ENCODE peak calls at places on chromosomes 4 and X, in seven cellular contexts. One of them, this sample, is unnamed.

GRCh38 chrX:38570396-38570795 is 9.1 kb downstream of the TSPAN7 start:
- DNase-seq in A549: no peak
- DNase-seq in dorsolateral prefrontal cortex: no peak
- DNase-seq in tibial artery: no peak
- DNase-seq in stimulated activated effector memory CD8-positive, alpha-beta T cell treated with anti-CD3 and anti-CD28 coated beads, Interleukin-12 subunit alpha, Interleukin-12 subunit beta, amount 100 ng/mL, for 72 hours: no peak
- DNase-seq in NCI-H1436 treated with DMSO at 0.1 percent for 48 hours: no peak
- DNase-seq in activated gamma-delta T cell treated with anti-CD3 and anti-CD28 coated beads, Interleukin-2, amount 50 U/mL, for 16 hours: no peak
- DNase-seq in this sample: no peak

GRCh38 chrX:24124227-24124799 is 25.2 kb upstream of the ZFX start:
- DNase-seq in dorsolateral prefrontal cortex: no peak
- DNase-seq in A549: no peak
- DNase-seq in NCI-H1436 treated with DMSO at 0.1 percent for 48 hours: no peak
- DNase-seq in activated gamma-delta T cell treated with anti-CD3 and anti-CD28 coated beads, Interleukin-2, amount 50 U/mL, for 16 hours: no peak
- DNase-seq in tibial artery: no peak
- DNase-seq in stimulated activated effector memory CD8-positive, alpha-beta T cell treated with anti-CD3 and anti-CD28 coated beads, Interleukin-12 subunit alpha, Interleukin-12 subunit beta, amount 100 ng/mL, for 72 hours: no peak
- DNase-seq in this sample: no peak

GRCh38 chr4:66558651-66559050 is 888.4 kb upstream of the EPHA5 start:
- DNase-seq in A549: no peak
- DNase-seq in activated gamma-delta T cell treated with anti-CD3 and anti-CD28 coated beads, Interleukin-2, amount 50 U/mL, for 16 hours: no peak
- DNase-seq in dorsolateral prefrontal cortex: no peak
- DNase-seq in stimulated activated effector memory CD8-positive, alpha-beta T cell treated with anti-CD3 and anti-CD28 coated beads, Interleukin-12 subunit alpha, Interleukin-12 subunit beta, amount 100 ng/mL, for 72 hours: no peak
- DNase-seq in tibial artery: no peak
- DNase-seq in NCI-H1436 treated with DMSO at 0.1 percent for 48 hours: no peak
- DNase-seq in this sample: no peak

GRCh38 chr4:972651-973424 is 531 bp downstream of the DGKQ start:
- DNase-seq in dorsolateral prefrontal cortex: no peak
- DNase-seq in tibial artery: no peak
- DNase-seq in A549: peak; percentile 22
- DNase-seq in NCI-H1436 treated with DMSO at 0.1 percent for 48 hours: no peak
- DNase-seq in stimulated activated effector memory CD8-positive, alpha-beta T cell treated with anti-CD3 and anti-CD28 coated beads, Interleukin-12 subunit alpha, Interleukin-12 subunit beta, amount 100 ng/mL, for 72 hours: peak; percentile 36
- DNase-seq in activated gamma-delta T cell treated with anti-CD3 and anti-CD28 coated beads, Interleukin-2, amount 50 U/mL, for 16 hours: peak; percentile 49
- DNase-seq in this sample: no peak

GRCh38 chr4:187224560-187224959 is 500.9 kb upstream of the FAT1 start:
- DNase-seq in tibial artery: no peak
- DNase-seq in dorsolateral prefrontal cortex: no peak
- DNase-seq in A549: no peak
- DNase-seq in NCI-H1436 treated with DMSO at 0.1 percent for 48 hours: no peak
- DNase-seq in stimulated activated effector memory CD8-positive, alpha-beta T cell treated with anti-CD3 and anti-CD28 coated beads, Interleukin-12 subunit alpha, Interleukin-12 subunit beta, amount 100 ng/mL, for 72 hours: no peak
- DNase-seq in activated gamma-delta T cell treated with anti-CD3 and anti-CD28 coated beads, Interleukin-2, amount 50 U/mL, for 16 hours: no peak
- DNase-seq in this sample: no peak

GRCh38 chr4:3781193-3781886 is 15.2 kb downstream of the ADRA2C start:
- DNase-seq in activated gamma-delta T cell treated with anti-CD3 and anti-CD28 coated beads, Interleukin-2, amount 50 U/mL, for 16 hours: no peak
- DNase-seq in stimulated activated effector memory CD8-positive, alpha-beta T cell treated with anti-CD3 and anti-CD28 coated beads, Interleukin-12 subunit alpha, Interleukin-12 subunit beta, amount 100 ng/mL, for 72 hours: no peak
- DNase-seq in A549: peak; percentile 25
- DNase-seq in dorsolateral prefrontal cortex: no peak
- DNase-seq in tibial artery: no peak
- DNase-seq in NCI-H1436 treated with DMSO at 0.1 percent for 48 hours: no peak
- DNase-seq in this sample: no peak

GRCh38 chrX:154748712-154749339 is 2.1 kb downstream of the GAB3 start:
- DNase-seq in NCI-H1436 treated with DMSO at 0.1 percent for 48 hours: peak; percentile 7
- DNase-seq in stimulated activated effector memory CD8-positive, alpha-beta T cell treated with anti-CD3 and anti-CD28 coated beads, Interleukin-12 subunit alpha, Interleukin-12 subunit beta, amount 100 ng/mL, for 72 hours: no peak
- DNase-seq in activated gamma-delta T cell treated with anti-CD3 and anti-CD28 coated beads, Interleukin-2, amount 50 U/mL, for 16 hours: peak; percentile 33
- DNase-seq in dorsolateral prefrontal cortex: no peak
- DNase-seq in tibial artery: no peak
- DNase-seq in A549: peak; percentile 56
- DNase-seq in this sample: no peak

GRCh38 chrX:48890296-48890925 is 7.2 kb downstream of the TIMM17B start:
- DNase-seq in NCI-H1436 treated with DMSO at 0.1 percent for 48 hours: no peak
- DNase-seq in A549: no peak
- DNase-seq in tibial artery: no peak
- DNase-seq in activated gamma-delta T cell treated with anti-CD3 and anti-CD28 coated beads, Interleukin-2, amount 50 U/mL, for 16 hours: no peak
- DNase-seq in dorsolateral prefrontal cortex: no peak
- DNase-seq in stimulated activated effector memory CD8-positive, alpha-beta T cell treated with anti-CD3 and anti-CD28 coated beads, Interleukin-12 subunit alpha, Interleukin-12 subunit beta, amount 100 ng/mL, for 72 hours: no peak
- DNase-seq in this sample: no peak

GRCh38 chr4:142959156-142959555 is 113.1 kb upstream of the INPP4B start:
- DNase-seq in activated gamma-delta T cell treated with anti-CD3 and anti-CD28 coated beads, Interleukin-2, amount 50 U/mL, for 16 hours: no peak
- DNase-seq in dorsolateral prefrontal cortex: no peak
- DNase-seq in NCI-H1436 treated with DMSO at 0.1 percent for 48 hours: no peak
- DNase-seq in tibial artery: no peak
- DNase-seq in stimulated activated effector memory CD8-positive, alpha-beta T cell treated with anti-CD3 and anti-CD28 coated beads, Interleukin-12 subunit alpha, Interleukin-12 subunit beta, amount 100 ng/mL, for 72 hours: no peak
- DNase-seq in A549: no peak
- DNase-seq in this sample: no peak

GRCh38 chr4:114941522-114941921 is 171.9 kb downstream of the NDST4 start:
- DNase-seq in NCI-H1436 treated with DMSO at 0.1 percent for 48 hours: no peak
- DNase-seq in A549: no peak
- DNase-seq in stimulated activated effector memory CD8-positive, alpha-beta T cell treated with anti-CD3 and anti-CD28 coated beads, Interleukin-12 subunit alpha, Interleukin-12 subunit beta, amount 100 ng/mL, for 72 hours: no peak
- DNase-seq in dorsolateral prefrontal cortex: no peak
- DNase-seq in tibial artery: no peak
- DNase-seq in activated gamma-delta T cell treated with anti-CD3 and anti-CD28 coated beads, Interleukin-2, amount 50 U/mL, for 16 hours: no peak
- DNase-seq in this sample: no peak

GRCh38 chrX:14753436-14753835 is 119.4 kb downstream of the FANCB start:
- DNase-seq in A549: no peak
- DNase-seq in dorsolateral prefrontal cortex: no peak
- DNase-seq in tibial artery: no peak
- DNase-seq in NCI-H1436 treated with DMSO at 0.1 percent for 48 hours: no peak
- DNase-seq in activated gamma-delta T cell treated with anti-CD3 and anti-CD28 coated beads, Interleukin-2, amount 50 U/mL, for 16 hours: no peak
- DNase-seq in stimulated activated effector memory CD8-positive, alpha-beta T cell treated with anti-CD3 and anti-CD28 coated beads, Interleukin-12 subunit alpha, Interleukin-12 subunit beta, amount 100 ng/mL, for 72 hours: no peak
- DNase-seq in this sample: no peak

GRCh38 chr4:98448923-98449322 is 187.7 kb downstream of the RAP1GDS1 start:
- DNase-seq in tibial artery: no peak
- DNase-seq in activated gamma-delta T cell treated with anti-CD3 and anti-CD28 coated beads, Interleukin-2, amount 50 U/mL, for 16 hours: no peak
- DNase-seq in stimulated activated effector memory CD8-positive, alpha-beta T cell treated with anti-CD3 and anti-CD28 coated beads, Interleukin-12 subunit alpha, Interleukin-12 subunit beta, amount 100 ng/mL, for 72 hours: no peak
- DNase-seq in A549: no peak
- DNase-seq in dorsolateral prefrontal cortex: no peak
- DNase-seq in NCI-H1436 treated with DMSO at 0.1 percent for 48 hours: no peak
- DNase-seq in this sample: no peak

GRCh38 chr4:120855307-120856001 is 67.1 kb downstream of the PRDM5 start:
- DNase-seq in A549: no peak
- DNase-seq in activated gamma-delta T cell treated with anti-CD3 and anti-CD28 coated beads, Interleukin-2, amount 50 U/mL, for 16 hours: no peak
- DNase-seq in NCI-H1436 treated with DMSO at 0.1 percent for 48 hours: no peak
- DNase-seq in stimulated activated effector memory CD8-positive, alpha-beta T cell treated with anti-CD3 and anti-CD28 coated beads, Interleukin-12 subunit alpha, Interleukin-12 subunit beta, amount 100 ng/mL, for 72 hours: no peak
- DNase-seq in dorsolateral prefrontal cortex: no peak
- DNase-seq in tibial artery: no peak
- DNase-seq in this sample: no peak

GRCh38 chr4:86942185-86942666 is 7.4 kb downstream of the AFF1 start:
- DNase-seq in activated gamma-delta T cell treated with anti-CD3 and anti-CD28 coated beads, Interleukin-2, amount 50 U/mL, for 16 hours: no peak
- DNase-seq in dorsolateral prefrontal cortex: no peak
- DNase-seq in A549: peak; percentile 27
- DNase-seq in tibial artery: no peak
- DNase-seq in stimulated activated effector memory CD8-positive, alpha-beta T cell treated with anti-CD3 and anti-CD28 coated beads, Interleukin-12 subunit alpha, Interleukin-12 subunit beta, amount 100 ng/mL, for 72 hours: no peak
- DNase-seq in NCI-H1436 treated with DMSO at 0.1 percent for 48 hours: no peak
- DNase-seq in this sample: no peak

GRCh38 chrX:154457491-154458115 is 478 bp upstream of the PLXNA3 start:
- DNase-seq in A549: no peak
- DNase-seq in stimulated activated effector memory CD8-positive, alpha-beta T cell treated with anti-CD3 and anti-CD28 coated beads, Interleukin-12 subunit alpha, Interleukin-12 subunit beta, amount 100 ng/mL, for 72 hours: no peak
- DNase-seq in activated gamma-delta T cell treated with anti-CD3 and anti-CD28 coated beads, Interleukin-2, amount 50 U/mL, for 16 hours: peak; percentile 13
- DNase-seq in dorsolateral prefrontal cortex: no peak
- DNase-seq in NCI-H1436 treated with DMSO at 0.1 percent for 48 hours: peak; percentile 1
- DNase-seq in tibial artery: no peak
- DNase-seq in this sample: no peak

GRCh38 chrX:11125079-11125478 is 13.9 kb downstream of the HCCS start:
- DNase-seq in dorsolateral prefrontal cortex: no peak
- DNase-seq in tibial artery: no peak
- DNase-seq in stimulated activated effector memory CD8-positive, alpha-beta T cell treated with anti-CD3 and anti-CD28 coated beads, Interleukin-12 subunit alpha, Interleukin-12 subunit beta, amount 100 ng/mL, for 72 hours: no peak
- DNase-seq in NCI-H1436 treated with DMSO at 0.1 percent for 48 hours: no peak
- DNase-seq in activated gamma-delta T cell treated with anti-CD3 and anti-CD28 coated beads, Interleukin-2, amount 50 U/mL, for 16 hours: no peak
- DNase-seq in A549: no peak
- DNase-seq in this sample: no peak